ENCODE peak calls at places on chromosomes 12 and 14, in seven cellular contexts. One of them, this sample, is unnamed.

GRCh38 chr12:103806807-103807206 is 34.2 kb downstream of the NT5DC3 start:
- DNase-seq in GM12878: no peak
- DNase-seq in K562: no peak
- DNase-seq in HCT116: no peak
- DNase-seq in SK-N-SH: no peak
- DNase-seq in HepG2: no peak
- DNase-seq in H1: no peak
- DNase-seq in this sample: no peak

GRCh38 chr14:24979725-24980239 is 70.2 kb downstream of the STXBP6 start:
- DNase-seq in HepG2: no peak
- DNase-seq in H1: no peak
- DNase-seq in GM12878: no peak
- DNase-seq in K562: no peak
- DNase-seq in HCT116: no peak
- DNase-seq in SK-N-SH: no peak
- DNase-seq in this sample: no peak

GRCh38 chr12:121059031-121059898 is 20.2 kb upstream of the OASL start:
- DNase-seq in HepG2: no peak
- DNase-seq in H1: no peak
- DNase-seq in SK-N-SH: no peak
- DNase-seq in GM12878: no peak
- DNase-seq in HCT116: no peak
- DNase-seq in K562: no peak
- DNase-seq in this sample: no peak

GRCh38 chr14:67532998-67533753 is at the start of gene PLEKHH1:
- DNase-seq in HepG2: peak; percentile 49
- DNase-seq in HCT116: peak; percentile 47
- DNase-seq in H1: peak; percentile 63
- DNase-seq in GM12878: no peak
- DNase-seq in SK-N-SH: peak; percentile 91
- DNase-seq in K562: peak; percentile 68
- DNase-seq in this sample: peak; percentile 42

GRCh38 chr14:101791919-101792572 is 30.5 kb downstream of the PPP2R5C start:
- DNase-seq in HCT116: no peak
- DNase-seq in SK-N-SH: no peak
- DNase-seq in K562: no peak
- DNase-seq in H1: no peak
- DNase-seq in GM12878: no peak
- DNase-seq in HepG2: no peak
- DNase-seq in this sample: no peak

GRCh38 chr12:4037747-4038312 is 164.6 kb upstream of the PARP11 start:
- DNase-seq in H1: no peak
- DNase-seq in HepG2: peak; percentile 44
- DNase-seq in GM12878: no peak
- DNase-seq in K562: peak; percentile 8
- DNase-seq in SK-N-SH: peak; percentile 27
- DNase-seq in HCT116: no peak
- DNase-seq in this sample: no peak

GRCh38 chr14:102086346-102086971 is 385 bp downstream of the HSP90AA1 start:
- DNase-seq in GM12878: no peak
- DNase-seq in HCT116: no peak
- DNase-seq in H1: no peak
- DNase-seq in SK-N-SH: peak; percentile 73
- DNase-seq in HepG2: no peak
- DNase-seq in K562: peak; percentile 67
- DNase-seq in this sample: no peak

GRCh38 chr12:96050139-96050538 is 14.8 kb upstream of the LTA4H start:
- DNase-seq in K562: no peak
- DNase-seq in GM12878: no peak
- DNase-seq in HCT116: no peak
- DNase-seq in HepG2: no peak
- DNase-seq in H1: no peak
- DNase-seq in SK-N-SH: no peak
- DNase-seq in this sample: no peak

GRCh38 chr12:65335021-65335714 is 56.7 kb downstream of the MSRB3 start:
- DNase-seq in GM12878: no peak
- DNase-seq in H1: no peak
- DNase-seq in HepG2: peak; percentile 86
- DNase-seq in K562: no peak
- DNase-seq in SK-N-SH: peak; percentile 4
- DNase-seq in HCT116: peak; percentile 76
- DNase-seq in this sample: no peak

GRCh38 chr12:32983968-32984367 is 87.4 kb upstream of the PKP2 start:
- DNase-seq in SK-N-SH: peak; percentile 5
- DNase-seq in H1: peak; percentile 17
- DNase-seq in K562: no peak
- DNase-seq in GM12878: no peak
- DNase-seq in HCT116: no peak
- DNase-seq in HepG2: no peak
- DNase-seq in this sample: peak; percentile 70

GRCh38 chr12:56629459-56630179 is 507 bp downstream of the BAZ2A start:
- DNase-seq in HepG2: no peak
- DNase-seq in K562: peak; percentile 62
- DNase-seq in H1: no peak
- DNase-seq in SK-N-SH: peak; percentile 67
- DNase-seq in GM12878: no peak
- DNase-seq in HCT116: no peak
- DNase-seq in this sample: no peak

GRCh38 chr12:30691122-30691879 is 4.4 kb downstream of the IPO8 start:
- DNase-seq in K562: no peak
- DNase-seq in HCT116: no peak
- DNase-seq in HepG2: peak; percentile 41
- DNase-seq in SK-N-SH: peak; percentile 34
- DNase-seq in H1: no peak
- DNase-seq in GM12878: no peak
- DNase-seq in this sample: no peak

GRCh38 chr12:45757172-45757571 is 27.7 kb downstream of the ARID2 start:
- DNase-seq in GM12878: no peak
- DNase-seq in K562: no peak
- DNase-seq in SK-N-SH: no peak
- DNase-seq in H1: no peak
- DNase-seq in HCT116: no peak
- DNase-seq in HepG2: no peak
- DNase-seq in this sample: no peak

GRCh38 chr12:6575648-6576047 is 7.6 kb upstream of the NOP2 start:
- DNase-seq in GM12878: no peak
- DNase-seq in HCT116: no peak
- DNase-seq in H1: no peak
- DNase-seq in SK-N-SH: no peak
- DNase-seq in K562: no peak
- DNase-seq in HepG2: no peak
- DNase-seq in this sample: no peak

GRCh38 chr12:132319359-132319950 is 9.9 kb downstream of the GALNT9 start:
- DNase-seq in H1: no peak
- DNase-seq in HCT116: no peak
- DNase-seq in K562: no peak
- DNase-seq in GM12878: no peak
- DNase-seq in HepG2: no peak
- DNase-seq in SK-N-SH: no peak
- DNase-seq in this sample: no peak

GRCh38 chr14:89773151-89773550 is 181.4 kb downstream of the EFCAB11 start:
- DNase-seq in SK-N-SH: no peak
- DNase-seq in H1: no peak
- DNase-seq in HepG2: no peak
- DNase-seq in GM12878: no peak
- DNase-seq in K562: no peak
- DNase-seq in HCT116: no peak
- DNase-seq in this sample: no peak

GRCh38 chr12:3832738-3833137 is 40.5 kb downstream of the PARP11 start:
- DNase-seq in GM12878: no peak
- DNase-seq in SK-N-SH: no peak
- DNase-seq in HCT116: no peak
- DNase-seq in K562: no peak
- DNase-seq in H1: no peak
- DNase-seq in HepG2: peak; percentile 61
- DNase-seq in this sample: no peak

GRCh38 chr14:47278233-47278842 is 397.1 kb downstream of the MDGA2 start:
- DNase-seq in HCT116: peak; percentile 3
- DNase-seq in K562: peak; percentile 10
- DNase-seq in GM12878: no peak
- DNase-seq in H1: peak; percentile 54
- DNase-seq in HepG2: peak; percentile 11
- DNase-seq in SK-N-SH: peak; percentile 20
- DNase-seq in this sample: peak; percentile 44

GRCh38 chr14:53767566-53767965 is 189.1 kb downstream of the BMP4 start:
- DNase-seq in HCT116: no peak
- DNase-seq in K562: no peak
- DNase-seq in GM12878: no peak
- DNase-seq in SK-N-SH: no peak
- DNase-seq in HepG2: no peak
- DNase-seq in H1: no peak
- DNase-seq in this sample: no peak

GRCh38 chr12:132116709-132117557 is 27.2 kb downstream of the DDX51 start:
- DNase-seq in K562: no peak
- DNase-seq in H1: no peak
- DNase-seq in HepG2: no peak
- DNase-seq in GM12878: no peak
- DNase-seq in SK-N-SH: no peak
- DNase-seq in HCT116: no peak
- DNase-seq in this sample: no peak

GRCh38 chr12:63419119-63419518 is 249.2 kb downstream of the DPY19L2 start:
- DNase-seq in HepG2: no peak
- DNase-seq in K562: no peak
- DNase-seq in H1: no peak
- DNase-seq in GM12878: no peak
- DNase-seq in HCT116: peak; percentile 81
- DNase-seq in SK-N-SH: no peak
- DNase-seq in this sample: no peak

GRCh38 chr12:12469386-12469785 is 93.3 kb downstream of the DUSP16 start:
- DNase-seq in K562: no peak
- DNase-seq in SK-N-SH: no peak
- DNase-seq in HCT116: no peak
- DNase-seq in GM12878: no peak
- DNase-seq in HepG2: no peak
- DNase-seq in H1: no peak
- DNase-seq in this sample: no peak

GRCh38 chr12:53989227-53990113 is 4.5 kb downstream of the HOXC10 start:
- DNase-seq in H1: no peak
- DNase-seq in K562: no peak
- DNase-seq in HCT116: no peak
- DNase-seq in GM12878: peak; percentile 34
- DNase-seq in SK-N-SH: no peak
- DNase-seq in HepG2: peak; percentile 56
- DNase-seq in this sample: no peak

GRCh38 chr14:77372304-77372841 is 4.5 kb downstream of the TMED8 start:
- DNase-seq in SK-N-SH: no peak
- DNase-seq in K562: no peak
- DNase-seq in H1: no peak
- DNase-seq in HCT116: no peak
- DNase-seq in GM12878: peak; percentile 83
- DNase-seq in HepG2: peak; percentile 36
- DNase-seq in this sample: no peak

GRCh38 chr14:104263671-104264358 is 125.4 kb downstream of the KIF26A start:
- DNase-seq in H1: no peak
- DNase-seq in K562: no peak
- DNase-seq in HepG2: no peak
- DNase-seq in GM12878: no peak
- DNase-seq in HCT116: no peak
- DNase-seq in SK-N-SH: no peak
- DNase-seq in this sample: no peak

GRCh38 chr14:81453166-81453766 is 53.1 kb upstream of the STON2 start:
- DNase-seq in HCT116: peak; percentile 48
- DNase-seq in H1: no peak
- DNase-seq in K562: peak; percentile 42
- DNase-seq in HepG2: peak; percentile 47
- DNase-seq in SK-N-SH: peak; percentile 65
- DNase-seq in GM12878: no peak
- DNase-seq in this sample: peak; percentile 38

GRCh38 chr12:112112423-112113132 is 4.0 kb upstream of the NAA25 start:
- DNase-seq in HepG2: no peak
- DNase-seq in SK-N-SH: no peak
- DNase-seq in GM12878: no peak
- DNase-seq in HCT116: peak; percentile 84
- DNase-seq in K562: no peak
- DNase-seq in H1: no peak
- DNase-seq in this sample: no peak
- TF ChIP-seq YY1 in HepG2: no peak
- TF ChIP-seq YY1 in SK-N-SH: no peak
- TF ChIP-seq YY1 in GM12878: no peak
- TF ChIP-seq YY1 in HCT116: peak; percentile 40
- TF ChIP-seq YY1 in K562: no peak
- TF ChIP-seq YY1 in H1: no peak
- TF ChIP-seq YY1 in this sample: no peak

GRCh38 chr14:83004456-83005006 is 1470.9 kb upstream of the SEL1L start:
- DNase-seq in HepG2: no peak
- DNase-seq in GM12878: no peak
- DNase-seq in HCT116: no peak
- DNase-seq in H1: no peak
- DNase-seq in K562: no peak
- DNase-seq in SK-N-SH: no peak
- DNase-seq in this sample: no peak

GRCh38 chr14:83006071-83006670 is 1472.5 kb upstream of the SEL1L start:
- DNase-seq in SK-N-SH: no peak
- DNase-seq in K562: no peak
- DNase-seq in HCT116: no peak
- DNase-seq in H1: no peak
- DNase-seq in HepG2: no peak
- DNase-seq in GM12878: no peak
- DNase-seq in this sample: no peak

DNA sequence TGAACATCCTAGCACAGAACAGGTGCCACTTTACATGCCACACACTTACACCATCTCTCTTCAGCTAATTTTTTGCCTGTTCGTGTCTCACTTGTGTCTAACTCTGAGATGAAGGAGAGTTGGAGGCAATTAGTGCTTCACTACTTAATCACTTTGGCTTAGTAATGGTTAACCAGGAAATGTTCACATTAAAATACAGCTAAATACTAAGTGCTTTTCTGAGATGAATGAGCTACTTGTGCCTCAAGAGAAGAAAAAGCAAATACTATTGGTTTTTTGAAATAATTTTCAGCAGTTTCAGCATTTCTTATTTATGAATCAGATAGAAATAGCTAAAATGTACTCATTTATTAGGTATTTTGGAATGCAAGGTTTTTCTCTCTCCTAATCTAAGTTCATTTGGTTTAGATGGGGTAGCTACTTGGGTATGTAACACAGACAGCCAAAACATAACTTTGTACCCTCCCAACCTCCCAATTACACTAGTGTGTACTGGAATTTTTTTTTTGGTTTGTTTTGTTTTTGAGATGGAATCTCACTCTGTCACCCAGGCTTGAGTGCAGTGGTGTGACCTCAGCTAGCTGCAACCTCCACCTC is 1474.1 kb upstream of the SEL1L start:
- DNase-seq in SK-N-SH: no peak
- DNase-seq in K562: no peak
- DNase-seq in HepG2: no peak
- DNase-seq in H1: no peak
- DNase-seq in GM12878: no peak
- DNase-seq in HCT116: no peak
- DNase-seq in this sample: no peak
- H3K9ac ChIP-seq in SK-N-SH: no peak overlapping the region
- H3K9ac ChIP-seq in K562: no peak overlapping the region
- H3K9ac ChIP-seq in HepG2: no peak overlapping the region
- H3K9ac ChIP-seq in H1: no peak overlapping the region
- H3K9ac ChIP-seq in GM12878: no peak overlapping the region
- H3K9ac ChIP-seq in HCT116: no peak overlapping the region
- H3K9ac ChIP-seq in this sample: no peak overlapping the region

GRCh38 chr12:68932701-68933563 is at the start of gene CPM:
- DNase-seq in GM12878: no peak
- DNase-seq in H1: no peak
- DNase-seq in SK-N-SH: peak; percentile 83
- DNase-seq in HepG2: no peak
- DNase-seq in HCT116: no peak
- DNase-seq in K562: peak; percentile 87
- DNase-seq in this sample: no peak
- H3K4me3 ChIP-seq in GM12878: peak within 1 kb of the TSS; percentile 63
- H3K4me3 ChIP-seq in H1: peak within 1 kb of the TSS; percentile 53
- H3K4me3 ChIP-seq in SK-N-SH: peak within 1 kb of the TSS; percentile 57
- H3K4me3 ChIP-seq in HepG2: peak within 1 kb of the TSS; percentile 48
- H3K4me3 ChIP-seq in HCT116: peak within 1 kb of the TSS; percentile 42
- H3K4me3 ChIP-seq in K562: peak within 1 kb of the TSS; percentile 33
- H3K4me3 ChIP-seq in this sample: peak within 1 kb of the TSS; percentile 59

GRCh38 chr12:75155962-75156361 is 53.7 kb downstream of the KCNC2 start:
- DNase-seq in HepG2: peak; percentile 3
- DNase-seq in GM12878: no peak
- DNase-seq in SK-N-SH: no peak
- DNase-seq in H1: no peak
- DNase-seq in HCT116: no peak
- DNase-seq in K562: no peak
- DNase-seq in this sample: no peak
- TF ChIP-seq YY1 in HepG2: no peak
- TF ChIP-seq YY1 in GM12878: no peak
- TF ChIP-seq YY1 in SK-N-SH: no peak
- TF ChIP-seq YY1 in H1: no peak
- TF ChIP-seq YY1 in HCT116: no peak
- TF ChIP-seq YY1 in K562: no peak
- TF ChIP-seq YY1 in this sample: no peak

This sample was measured in NT2/D1.